ENCODE peak calls at places on chromosomes 16 and 17, in nine cellular contexts. One of them, this sample, is unnamed.

GRCh38 chr17:82004485-82005455 is 17.9 kb downstream of the CENPX start:
- DNase-seq in psoas muscle: no peak
- DNase-seq in spleen: no peak
- DNase-seq in heart right ventricle: no peak
- DNase-seq in colonic mucosa: no peak
- DNase-seq in aorta: no peak
- DNase-seq in body of pancreas: no peak
- DNase-seq in lung: no peak
- DNase-seq in mammary epithelial cell: no peak
- DNase-seq in this sample: no peak

GRCh38 chr17:17613708-17614114 is 22.2 kb upstream of the PEMT start:
- DNase-seq in aorta: no peak
- DNase-seq in mammary epithelial cell: peak; percentile 62
- DNase-seq in body of pancreas: peak; percentile 72
- DNase-seq in psoas muscle: no peak
- DNase-seq in heart right ventricle: no peak
- DNase-seq in lung: peak; percentile 74
- DNase-seq in colonic mucosa: peak; percentile 53
- DNase-seq in spleen: no peak
- DNase-seq in this sample: peak; percentile 87

GRCh38 chr17:12789075-12789975 is at the start of gene ARHGAP44:
- DNase-seq in aorta: peak; percentile 91
- DNase-seq in body of pancreas: peak; percentile 73
- DNase-seq in colonic mucosa: peak; percentile 78
- DNase-seq in lung: peak; percentile 66
- DNase-seq in mammary epithelial cell: peak; percentile 28
- DNase-seq in psoas muscle: peak; percentile 70
- DNase-seq in spleen: peak; percentile 84
- DNase-seq in heart right ventricle: peak; percentile 76
- DNase-seq in this sample: no peak

GRCh38 chr17:32302860-32303649 is 37.4 kb downstream of the RHBDL3 start:
- DNase-seq in spleen: no peak
- DNase-seq in heart right ventricle: no peak
- DNase-seq in aorta: no peak
- DNase-seq in mammary epithelial cell: no peak
- DNase-seq in body of pancreas: peak; percentile 31
- DNase-seq in colonic mucosa: no peak
- DNase-seq in psoas muscle: no peak
- DNase-seq in lung: no peak
- DNase-seq in this sample: no peak

GRCh38 chr17:28675980-28676379 is 14.0 kb downstream of the SUPT6H start:
- DNase-seq in mammary epithelial cell: peak; percentile 16
- DNase-seq in spleen: no peak
- DNase-seq in heart right ventricle: no peak
- DNase-seq in psoas muscle: no peak
- DNase-seq in aorta: no peak
- DNase-seq in colonic mucosa: no peak
- DNase-seq in body of pancreas: no peak
- DNase-seq in lung: no peak
- DNase-seq in this sample: no peak

GRCh38 chr16:23466162-23466885 is 13.3 kb upstream of the COG7 start:
- DNase-seq in aorta: peak; percentile 75
- DNase-seq in mammary epithelial cell: peak; percentile 95
- DNase-seq in lung: no peak
- DNase-seq in heart right ventricle: no peak
- DNase-seq in body of pancreas: no peak
- DNase-seq in psoas muscle: peak; percentile 85
- DNase-seq in colonic mucosa: no peak
- DNase-seq in spleen: peak; percentile 56
- DNase-seq in this sample: no peak

GRCh38 chr17:43661699-43662431 is at the start of gene MEOX1:
- DNase-seq in mammary epithelial cell: peak; percentile 69
- DNase-seq in body of pancreas: no peak
- DNase-seq in colonic mucosa: no peak
- DNase-seq in aorta: no peak
- DNase-seq in psoas muscle: no peak
- DNase-seq in spleen: no peak
- DNase-seq in heart right ventricle: no peak
- DNase-seq in lung: no peak
- DNase-seq in this sample: peak; percentile 91

GRCh38 chr17:37648555-37648954 is 5.3 kb upstream of the DDX52 start:
- DNase-seq in lung: no peak
- DNase-seq in heart right ventricle: no peak
- DNase-seq in aorta: no peak
- DNase-seq in psoas muscle: no peak
- DNase-seq in mammary epithelial cell: peak; percentile 80
- DNase-seq in body of pancreas: no peak
- DNase-seq in spleen: no peak
- DNase-seq in colonic mucosa: no peak
- DNase-seq in this sample: no peak

GRCh38 chr17:74417178-74418045 is 14.5 kb upstream of the GPRC5C start:
- DNase-seq in aorta: no peak
- DNase-seq in psoas muscle: peak; percentile 64
- DNase-seq in body of pancreas: peak; percentile 34
- DNase-seq in lung: no peak
- DNase-seq in heart right ventricle: no peak
- DNase-seq in mammary epithelial cell: peak; percentile 81
- DNase-seq in colonic mucosa: peak; percentile 71
- DNase-seq in spleen: no peak
- DNase-seq in this sample: no peak

GRCh38 chr16:30075503-30076275 is at the start of gene PPP4C:
- DNase-seq in aorta: peak; percentile 97
- DNase-seq in mammary epithelial cell: peak; percentile 85
- DNase-seq in colonic mucosa: peak; percentile 93
- DNase-seq in body of pancreas: peak; percentile 93
- DNase-seq in heart right ventricle: peak; percentile 92
- DNase-seq in psoas muscle: peak; percentile 95
- DNase-seq in lung: peak; percentile 90
- DNase-seq in spleen: peak; percentile 97
- DNase-seq in this sample: peak; percentile 85

GRCh38 chr16:22763655-22764054 is 50.3 kb upstream of the HS3ST2 start:
- DNase-seq in body of pancreas: no peak
- DNase-seq in mammary epithelial cell: no peak
- DNase-seq in spleen: no peak
- DNase-seq in colonic mucosa: no peak
- DNase-seq in psoas muscle: no peak
- DNase-seq in heart right ventricle: no peak
- DNase-seq in aorta: peak; percentile 73
- DNase-seq in lung: no peak
- DNase-seq in this sample: peak; percentile 2

GRCh38 chr17:60165976-60166375 is 16.2 kb downstream of the CA4 start:
- DNase-seq in mammary epithelial cell: peak; percentile 10
- DNase-seq in spleen: no peak
- DNase-seq in heart right ventricle: no peak
- DNase-seq in body of pancreas: no peak
- DNase-seq in psoas muscle: no peak
- DNase-seq in lung: no peak
- DNase-seq in colonic mucosa: peak; percentile 81
- DNase-seq in aorta: no peak
- DNase-seq in this sample: peak; percentile 49

GRCh38 chr16:88956546-88957455 is 20.2 kb downstream of the CBFA2T3 start:
- DNase-seq in psoas muscle: peak; percentile 52
- DNase-seq in heart right ventricle: peak; percentile 6
- DNase-seq in colonic mucosa: no peak
- DNase-seq in body of pancreas: no peak
- DNase-seq in spleen: peak; percentile 76
- DNase-seq in lung: no peak
- DNase-seq in aorta: no peak
- DNase-seq in mammary epithelial cell: no peak
- DNase-seq in this sample: no peak

GRCh38 chr16:15960124-15960971 is 10.9 kb downstream of the ABCC1 start:
- DNase-seq in colonic mucosa: no peak
- DNase-seq in body of pancreas: no peak
- DNase-seq in heart right ventricle: no peak
- DNase-seq in lung: no peak
- DNase-seq in mammary epithelial cell: peak; percentile 39
- DNase-seq in psoas muscle: no peak
- DNase-seq in spleen: no peak
- DNase-seq in aorta: peak; percentile 21
- DNase-seq in this sample: no peak

GRCh38 chr17:21096874-21097273 is 29.9 kb upstream of the DHRS7B start:
- DNase-seq in colonic mucosa: no peak
- DNase-seq in body of pancreas: no peak
- DNase-seq in mammary epithelial cell: no peak
- DNase-seq in psoas muscle: no peak
- DNase-seq in lung: no peak
- DNase-seq in heart right ventricle: no peak
- DNase-seq in spleen: no peak
- DNase-seq in aorta: no peak
- DNase-seq in this sample: no peak

GRCh38 chr17:48738424-48738802 is 9.9 kb upstream of the HOXB13 start:
- DNase-seq in heart right ventricle: no peak
- DNase-seq in mammary epithelial cell: no peak
- DNase-seq in colonic mucosa: no peak
- DNase-seq in psoas muscle: no peak
- DNase-seq in body of pancreas: no peak
- DNase-seq in aorta: peak; percentile 33
- DNase-seq in lung: no peak
- DNase-seq in spleen: no peak
- DNase-seq in this sample: no peak

GRCh38 chr17:31008374-31009035 is 37.7 kb downstream of the RNF135 start:
- DNase-seq in mammary epithelial cell: peak; percentile 72
- DNase-seq in colonic mucosa: peak; percentile 67
- DNase-seq in psoas muscle: peak; percentile 68
- DNase-seq in lung: peak; percentile 64
- DNase-seq in spleen: peak; percentile 92
- DNase-seq in body of pancreas: peak; percentile 74
- DNase-seq in heart right ventricle: peak; percentile 70
- DNase-seq in aorta: peak; percentile 85
- DNase-seq in this sample: no peak

GRCh38 chr16:31754998-31755615 is 118.5 kb upstream of the ZNF267 start:
- DNase-seq in spleen: no peak
- DNase-seq in lung: no peak
- DNase-seq in body of pancreas: no peak
- DNase-seq in colonic mucosa: no peak
- DNase-seq in aorta: no peak
- DNase-seq in heart right ventricle: no peak
- DNase-seq in mammary epithelial cell: no peak
- DNase-seq in psoas muscle: no peak
- DNase-seq in this sample: no peak
- H3K9me3 ChIP-seq in spleen: peaks cover 96% of the 10 kb centered on the region
- H3K9me3 ChIP-seq in lung: peaks cover 59% of the 10 kb centered on the region
- H3K9me3 ChIP-seq in body of pancreas: no peaks in the 10 kb centered on the region
- H3K9me3 ChIP-seq in colonic mucosa: peaks cover 25% of the 10 kb centered on the region
- H3K9me3 ChIP-seq in aorta: peaks cover 5% of the 10 kb centered on the region
- H3K9me3 ChIP-seq in heart right ventricle: peaks cover 92% of the 10 kb centered on the region
- H3K9me3 ChIP-seq in mammary epithelial cell: peaks cover 56% of the 10 kb centered on the region
- H3K9me3 ChIP-seq in psoas muscle: peaks cover 96% of the 10 kb centered on the region
- H3K9me3 ChIP-seq in this sample: peaks cover 47% of the 10 kb centered on the region

DNA sequence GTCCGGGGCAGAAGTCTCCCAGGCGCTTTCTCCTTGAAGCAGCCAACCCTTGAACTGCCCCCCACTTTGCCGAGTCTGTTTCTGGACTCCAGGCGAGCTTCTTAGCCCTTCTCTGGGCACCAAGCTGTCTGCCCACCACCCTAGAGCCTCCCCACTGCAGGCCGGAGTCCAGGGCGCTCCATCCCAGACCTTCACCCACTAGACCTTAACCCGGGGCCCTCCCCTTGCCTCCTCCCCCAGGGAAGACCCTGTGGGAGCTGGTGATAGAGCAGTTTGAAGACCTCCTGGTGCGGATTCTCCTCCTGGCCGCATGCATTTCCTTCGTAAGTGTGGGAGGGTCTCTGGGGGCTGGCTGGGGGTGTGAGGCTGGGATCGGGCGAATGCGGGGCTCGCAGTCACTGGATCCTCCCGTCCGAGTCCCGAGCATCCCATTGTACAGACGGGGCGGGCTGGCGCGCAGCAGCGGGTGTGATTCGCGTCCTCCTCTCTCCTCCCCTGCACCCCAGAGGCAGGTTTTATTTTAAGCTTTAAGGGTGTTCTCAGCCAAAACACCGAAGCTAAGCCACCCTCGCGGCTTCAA is 1.1 kb downstream of the ATP2A1 start:
- DNase-seq in colonic mucosa: peak; percentile 35
- DNase-seq in heart right ventricle: no peak
- DNase-seq in body of pancreas: no peak
- DNase-seq in lung: no peak
- DNase-seq in mammary epithelial cell: no peak
- DNase-seq in aorta: no peak
- DNase-seq in psoas muscle: no peak
- DNase-seq in spleen: no peak
- DNase-seq in this sample: no peak
- H3K4me3 ChIP-seq in colonic mucosa: peak overlapping the region; percentile 78
- H3K4me3 ChIP-seq in heart right ventricle: peak overlapping the region; percentile 68
- H3K4me3 ChIP-seq in body of pancreas: peak overlapping the region; percentile 19
- H3K4me3 ChIP-seq in lung: peak overlapping the region; percentile 57
- H3K4me3 ChIP-seq in mammary epithelial cell: peak overlapping the region; percentile 57
- H3K4me3 ChIP-seq in aorta: peak overlapping the region; percentile 49
- H3K4me3 ChIP-seq in psoas muscle: peak overlapping the region; percentile 83
- H3K4me3 ChIP-seq in spleen: peak overlapping the region; percentile 62
- H3K4me3 ChIP-seq in this sample: peak overlapping the region; percentile 67

DNA sequence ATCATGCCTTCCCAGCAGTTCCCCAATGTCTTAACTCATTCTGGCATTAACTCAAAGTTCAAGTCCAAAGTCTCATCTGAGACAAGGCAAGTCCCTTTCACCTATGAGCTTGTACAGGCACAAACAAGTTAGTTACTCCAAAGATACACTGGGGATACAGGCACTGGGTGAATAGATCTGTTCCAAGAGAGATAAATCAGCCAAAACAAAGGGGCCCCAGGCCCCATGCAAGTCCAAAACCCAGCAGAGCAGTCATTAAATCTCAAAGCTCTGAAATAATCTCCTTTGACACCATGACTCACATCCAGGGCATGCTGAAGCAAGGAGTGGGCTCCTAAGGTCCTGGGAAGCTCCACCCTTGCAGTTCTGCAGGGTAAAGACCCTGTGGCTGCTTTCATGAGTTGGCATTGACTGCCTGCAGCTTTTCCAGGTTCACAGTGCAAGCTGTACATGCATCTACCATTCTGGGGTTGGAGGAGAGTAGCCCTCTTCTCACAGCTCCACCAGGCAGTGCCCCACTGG is 332.2 kb upstream of the KIF2B start:
- DNase-seq in psoas muscle: no peak
- DNase-seq in spleen: no peak
- DNase-seq in body of pancreas: no peak
- DNase-seq in mammary epithelial cell: no peak
- DNase-seq in lung: no peak
- DNase-seq in heart right ventricle: no peak
- DNase-seq in colonic mucosa: no peak
- DNase-seq in aorta: no peak
- DNase-seq in this sample: no peak
- H3K9me3 ChIP-seq in psoas muscle: no peaks in the 10 kb centered on the region
- H3K9me3 ChIP-seq in spleen: no peaks in the 10 kb centered on the region
- H3K9me3 ChIP-seq in body of pancreas: no peaks in the 10 kb centered on the region
- H3K9me3 ChIP-seq in mammary epithelial cell: no peaks in the 10 kb centered on the region
- H3K9me3 ChIP-seq in lung: no peaks in the 10 kb centered on the region
- H3K9me3 ChIP-seq in heart right ventricle: no peaks in the 10 kb centered on the region
- H3K9me3 ChIP-seq in colonic mucosa: no peaks in the 10 kb centered on the region
- H3K9me3 ChIP-seq in aorta: no peaks in the 10 kb centered on the region
- H3K9me3 ChIP-seq in this sample: no peaks in the 10 kb centered on the region

DNA sequence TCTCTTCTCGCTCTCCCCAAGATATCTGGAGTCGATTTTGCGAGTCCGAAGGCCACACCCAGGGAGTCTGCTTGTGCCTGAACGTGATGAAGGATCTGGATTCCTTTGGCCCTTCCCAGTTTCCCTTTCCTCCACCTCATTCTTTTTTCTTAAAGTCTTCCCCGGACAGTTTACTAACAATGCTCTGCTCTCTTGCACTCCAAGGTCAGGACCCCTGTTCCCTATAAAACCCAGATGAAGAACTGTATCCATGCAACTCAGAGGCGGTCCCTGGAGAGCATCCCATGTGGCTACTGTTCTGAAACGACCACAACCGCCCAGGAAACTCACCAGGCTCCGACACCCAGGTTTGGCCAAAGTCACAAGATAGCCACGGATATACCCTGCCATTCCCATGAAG is 125.5 kb upstream of the ZFHX3 start:
- DNase-seq in lung: no peak
- DNase-seq in mammary epithelial cell: no peak
- DNase-seq in spleen: no peak
- DNase-seq in psoas muscle: no peak
- DNase-seq in colonic mucosa: no peak
- DNase-seq in body of pancreas: no peak
- DNase-seq in aorta: no peak
- DNase-seq in heart right ventricle: no peak
- DNase-seq in this sample: no peak
- H3K4me3 ChIP-seq in lung: no peak overlapping the region
- H3K4me3 ChIP-seq in mammary epithelial cell: no peak overlapping the region
- H3K4me3 ChIP-seq in spleen: no peak overlapping the region
- H3K4me3 ChIP-seq in psoas muscle: peak overlapping the region; percentile 36
- H3K4me3 ChIP-seq in colonic mucosa: no peak overlapping the region
- H3K4me3 ChIP-seq in body of pancreas: no peak overlapping the region
- H3K4me3 ChIP-seq in aorta: peak overlapping the region; percentile 20
- H3K4me3 ChIP-seq in heart right ventricle: peak overlapping the region; percentile 28
- H3K4me3 ChIP-seq in this sample: peak overlapping the region; percentile 47